ENCODE peak calls at places on chromosome 14, in six cellular contexts. G is upper lobe of right lung, P is IMR-90, Y is neuronal stem cell, N is tibial artery, A is Peyer's patch. K is an unnamed sample.

GRCh38 chr14:78519863-78520262 is 349.7 kb downstream of the NRXN3 start:
- DNase-seq in A (no peak), P (peak; percentile 4), Y (peak; percentile 72), N (no peak), G (no peak), K (no peak)

GRCh38 chr14:101830271-101830670 is 68.8 kb downstream of the PPP2R5C start:
- DNase-seq in A (no peak), Y (no peak), P (no peak), G (no peak), N (no peak), K (no peak)

GRCh38 chr14:43735926-43736325 is 771.2 kb downstream of the FSCB start:
- DNase-seq in G (no peak), A (no peak), Y (no peak), N (no peak), P (no peak), K (no peak)

GRCh38 chr14:78254911-78255431 is 84.8 kb downstream of the NRXN3 start:
- DNase-seq in A (no peak), P (no peak), N (no peak), Y (no peak), G (no peak), K (no peak)

GRCh38 chr14:101228949-101229541 is 325.5 kb upstream of the RTL1 start:
- DNase-seq in N (no peak), P (no peak), G (no peak), Y (no peak), A (no peak), K (no peak)

GRCh38 chr14:71959055-71959454 is 26.8 kb downstream of the RGS6 start:
- DNase-seq in N (no peak), P (no peak), Y (no peak), A (no peak), G (no peak), K (no peak)

GRCh38 chr14:97177016-97177415 is 379.8 kb downstream of the VRK1 start:
- DNase-seq in G (no peak), P (no peak), A (no peak), N (no peak), Y (no peak), K (no peak)

GRCh38 chr14:33707751-33708150 is 243.1 kb downstream of the EGLN3 start:
- DNase-seq in P (no peak), Y (no peak), G (no peak), N (no peak), A (no peak), K (no peak)

GRCh38 chr14:81247271-81247766 is 26.6 kb upstream of the GTF2A1 start:
- DNase-seq in N (no peak), G (no peak), A (no peak), Y (no peak), P (no peak), K (no peak)

GRCh38 chr14:92520102-92520651 is 6.6 kb downstream of the RIN3 start:
- DNase-seq in N (no peak), P (no peak), A (no peak), Y (no peak), G (no peak), K (no peak)

GRCh38 chr14:86357866-86358265 is 827.9 kb downstream of the FLRT2 start:
- DNase-seq in G (no peak), N (no peak), Y (no peak), A (no peak), P (no peak), K (no peak)

GRCh38 chr14:91901449-91902250 is 34.3 kb upstream of the TC2N start:
- DNase-seq in G (no peak), N (no peak), P (no peak), Y (no peak), A (no peak), K (no peak)

GRCh38 chr14:68548194-68549056 is 244.4 kb downstream of the ZFP36L1 start:
- DNase-seq in Y (peak; percentile 51), A (no peak), N (peak; percentile 93), P (peak; percentile 98), G (peak; percentile 75), K (peak; percentile 78)

GRCh38 chr14:56471056-56471455 is 108.5 kb upstream of the TMEM260 start:
- DNase-seq in A (no peak), G (no peak), P (no peak), N (no peak), Y (no peak), K (no peak)

GRCh38 chr14:85991156-85991555 is 461.2 kb downstream of the FLRT2 start:
- DNase-seq in A (no peak), G (no peak), N (no peak), Y (no peak), P (peak; percentile 82), K (no peak)

GRCh38 chr14:75831455-75831854 is 150.3 kb downstream of the TGFB3 start:
- DNase-seq in Y (no peak), G (peak; percentile 86), N (no peak), P (peak; percentile 76), A (peak; percentile 54), K (peak; percentile 86)

GRCh38 chr14:33475623-33476022 is 475.3 kb downstream of the EGLN3 start:
- DNase-seq in P (no peak), G (no peak), A (peak; percentile 57), N (peak; percentile 35), Y (peak; percentile 90), K (no peak)

GRCh38 chr14:93914278-93914677 is 12.9 kb upstream of the FAM181A start:
- DNase-seq in Y (no peak), P (no peak), G (no peak), A (no peak), N (no peak), K (no peak)

GRCh38 chr14:100159107-100159864 is at the start of gene DEGS2:
- DNase-seq in N (no peak), A (peak; percentile 91), P (no peak), G (peak; percentile 85), Y (no peak), K (peak; percentile 75)

GRCh38 chr14:31992051-31992450 is 85.1 kb upstream of the ARHGAP5 start:
- DNase-seq in N (no peak), P (peak; percentile 40), A (no peak), Y (no peak), G (no peak), K (no peak)

GRCh38 chr14:99758915-99759545 is 34.2 kb upstream of the EML1 start:
- DNase-seq in P (no peak), N (no peak), Y (no peak), G (peak; percentile 23), A (peak; percentile 33), K (peak; percentile 28)

GRCh38 chr14:24631749-24632335 is 2.1 kb downstream of the GZMB start:
- DNase-seq in N (no peak), A (no peak), P (no peak), G (no peak), Y (no peak), K (no peak)

GRCh38 chr14:69261761-69262331 is 1.9 kb downstream of the GALNT16 start:
- DNase-seq in G (no peak), P (peak; percentile 15), N (no peak), Y (no peak), A (peak; percentile 58), K (no peak)

GRCh38 chr14:95156765-95157194 is 549 bp downstream of the DICER1 start:
- DNase-seq in P (peak; percentile 19), Y (no peak), G (peak; percentile 83), N (peak; percentile 27), A (no peak), K (peak; percentile 74)

DNA sequence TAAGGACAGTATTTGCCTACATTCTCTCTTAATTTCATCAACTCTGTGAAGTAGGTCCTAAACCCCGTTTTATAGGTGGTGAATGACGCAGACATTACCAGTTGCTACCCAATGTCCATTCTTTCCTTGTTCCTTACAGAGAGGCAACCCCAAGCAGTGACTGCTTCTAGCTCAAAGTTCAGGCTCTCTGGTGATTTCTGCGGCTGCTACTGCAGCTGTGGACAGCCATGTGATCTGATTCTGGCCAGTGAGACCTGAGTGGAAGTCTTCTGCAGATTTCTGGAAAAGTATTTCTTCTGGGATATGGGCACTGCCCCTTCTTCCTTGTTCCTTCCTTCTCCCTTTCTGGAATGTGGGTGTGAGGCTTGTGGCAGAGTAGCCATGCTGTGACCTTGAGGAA is 82.9 kb downstream of the ARF6 start:
- DNase-seq in Y (no peak), P (no peak), G (no peak), N (no peak), A (no peak), K (no peak)
- H3K4me1 ChIP-seq in Y (peaks cover 2% of the 10 kb centered on the region), P (peaks cover 24% of the 10 kb centered on the region), G (peaks cover 39% of the 10 kb centered on the region), N (peaks cover 4% of the 10 kb centered on the region), A (peaks cover 12% of the 10 kb centered on the region), K (peaks cover 55% of the 10 kb centered on the region)

GRCh38 chr14:90140956-90141316 is 79.1 kb downstream of the KCNK13 start:
- DNase-seq in G (no peak), Y (no peak), P (peak; percentile 71), A (no peak), N (no peak), K (no peak)
- H3K4me3 ChIP-seq in G (no peak overlapping the region), Y (no peak overlapping the region), P (no peak overlapping the region), A (no peak overlapping the region), N (no peak overlapping the region), K (no peak overlapping the region)

GRCh38 chr14:51716610-51717009 is 64.9 kb downstream of the FRMD6 start:
- DNase-seq in A (no peak), N (no peak), P (peak; percentile 52), G (no peak), Y (no peak), K (no peak)
- H3K36me3 ChIP-seq in A (peaks cover 15% of the 10 kb centered on the region), N (peaks cover 56% of the 10 kb centered on the region), P (peaks cover 49% of the 10 kb centered on the region), G (peaks cover 32% of the 10 kb centered on the region), Y (peaks cover 8% of the 10 kb centered on the region), K (peaks cover 28% of the 10 kb centered on the region)

GRCh38 chr14:61569308-61569707 is 126.0 kb upstream of the HIF1A start:
- DNase-seq in Y (no peak), P (no peak), G (no peak), A (no peak), N (no peak), K (no peak)
- H3K4me1 ChIP-seq in Y (no peaks in the 10 kb centered on the region), P (peaks cover 51% of the 10 kb centered on the region), G (peaks cover 46% of the 10 kb centered on the region), A (no peaks in the 10 kb centered on the region), N (no peaks in the 10 kb centered on the region), K (peaks cover 43% of the 10 kb centered on the region)

GRCh38 chr14:21194597-21194996 is 38.7 kb upstream of the OR5AU1 start:
- DNase-seq in N (no peak), Y (no peak), A (no peak), G (no peak), P (no peak), K (no peak)

GRCh38 chr14:21191809-21192446 is 36.1 kb upstream of the OR5AU1 start:
- DNase-seq in P (no peak), A (peak; percentile 80), N (peak; percentile 55), G (peak; percentile 90), Y (peak; percentile 39), K (peak; percentile 92)

GRCh38 chr14:21192875-21193535 is 37.1 kb upstream of the OR5AU1 start:
- DNase-seq in Y (no peak), P (peak; percentile 40), G (no peak), N (no peak), A (no peak), K (no peak)

GRCh38 chr14:21192447-21192822 is 36.6 kb upstream of the OR5AU1 start:
- DNase-seq in N (no peak), Y (no peak), P (no peak), A (no peak), G (no peak), K (no peak)

GRCh38 chr14:21191261-21191808 is 35.5 kb upstream of the OR5AU1 start:
- DNase-seq in N (no peak), A (no peak), Y (no peak), P (no peak), G (no peak), K (no peak)
- H3K4me3 ChIP-seq in N (peak overlapping the region; percentile 29), A (no peak overlapping the region), Y (no peak overlapping the region), P (no peak overlapping the region), G (peak overlapping the region; percentile 37), K (peak overlapping the region; percentile 49)

GRCh38 chr14:64221604-64222003 is 72.6 kb downstream of the ESR2 start:
- DNase-seq in P (no peak), N (no peak), G (no peak), A (no peak), Y (no peak), K (no peak)
- H3K36me3 ChIP-seq in P (peaks cover 9% of the 10 kb centered on the region), N (peaks cover 91% of the 10 kb centered on the region), G (peaks cover 90% of the 10 kb centered on the region), A (peaks cover 98% of the 10 kb centered on the region), Y (peaks cover 45% of the 10 kb centered on the region), K (peaks cover 97% of the 10 kb centered on the region)

GRCh38 chr14:54174437-54174836 is 217.8 kb upstream of the BMP4 start:
- DNase-seq in N (no peak), G (no peak), A (no peak), P (no peak), Y (no peak), K (no peak)
- H3K4me1 ChIP-seq in N (no peaks in the 10 kb centered on the region), G (peaks cover 3% of the 10 kb centered on the region), A (no peaks in the 10 kb centered on the region), P (peaks cover 9% of the 10 kb centered on the region), Y (no peaks in the 10 kb centered on the region), K (peaks cover 13% of the 10 kb centered on the region)